ENCODE peak calls at places on chromosomes 13 and 19, in six cellular contexts. O is H54, R is sciatic nerve, H is activated T-cell treated with anti-CD3 and anti-CD28 coated beads for 48 hours, J is omental fat pad, A is cardiac fibroblast. D is an unnamed sample.

GRCh38 chr19:49057636-49058234 is at the start of gene CGB7:
- DNase-seq in O (peak; percentile 70), R (peak; percentile 81), H (peak; percentile 34), J (peak; percentile 43), A (peak; percentile 61), D (no peak)

GRCh38 chr13:33108620-33109019 is 92.4 kb downstream of the KL start:
- DNase-seq in O (no peak), R (no peak), H (no peak), J (no peak), A (peak; percentile 46), D (no peak)

GRCh38 chr19:11264452-11265176 is 2.3 kb upstream of the DOCK6 start:
- DNase-seq in O (no peak), R (no peak), H (no peak), J (no peak), A (no peak), D (no peak)

GRCh38 chr19:34131100-34131499 is 41.2 kb upstream of the LSM14A start:
- DNase-seq in O (no peak), R (no peak), H (no peak), J (no peak), A (no peak), D (no peak)

GRCh38 chr13:40269086-40269485 is 397.4 kb downstream of the FOXO1 start:
- DNase-seq in O (no peak), R (no peak), H (no peak), J (no peak), A (peak; percentile 46), D (no peak)

GRCh38 chr13:73224708-73225107 is 165.9 kb downstream of the KLF5 start:
- DNase-seq in O (no peak), R (no peak), H (no peak), J (no peak), A (no peak), D (peak; percentile 37)

GRCh38 chr19:3404324-3405260 is 38.2 kb downstream of the NFIC start:
- DNase-seq in O (no peak), R (peak; percentile 95), H (no peak), J (peak; percentile 49), A (peak; percentile 93), D (peak; percentile 75)

GRCh38 chr13:99307648-99308339 is 595 bp upstream of the GPR183 start:
- DNase-seq in O (peak; percentile 71), R (no peak), H (peak; percentile 72), J (no peak), A (peak; percentile 62), D (no peak)

GRCh38 chr19:46896076-46896794 is 35.4 kb downstream of the ARHGAP35 start:
- DNase-seq in O (no peak), R (peak; percentile 22), H (no peak), J (no peak), A (no peak), D (no peak)

GRCh38 chr13:90414691-90415596 is 932.5 kb upstream of the MIR17HG start:
- DNase-seq in O (peak; percentile 29), R (no peak), H (no peak), J (no peak), A (peak; percentile 66), D (peak; percentile 73)

GRCh38 chr13:26605845-26606244 is 48.4 kb downstream of the WASF3 start:
- DNase-seq in O (no peak), R (no peak), H (no peak), J (no peak), A (no peak), D (no peak)

GRCh38 chr19:15223649-15224371 is 8.4 kb downstream of the EPHX3 start:
- DNase-seq in O (no peak), R (no peak), H (no peak), J (no peak), A (no peak), D (no peak)

GRCh38 chr13:102203718-102204117 is 198.1 kb downstream of the FGF14 start:
- DNase-seq in O (no peak), R (no peak), H (no peak), J (no peak), A (no peak), D (no peak)

GRCh38 chr13:79519252-79519651 is 38.3 kb downstream of the NDFIP2 start:
- DNase-seq in O (no peak), R (no peak), H (no peak), J (no peak), A (no peak), D (no peak)

GRCh38 chr13:48585456-48585840 is 52.6 kb upstream of the RCBTB2 start:
- DNase-seq in O (no peak), R (peak; percentile 67), H (no peak), J (no peak), A (peak; percentile 88), D (peak; percentile 75)

GRCh38 chr13:90968510-90968909 is 379.0 kb upstream of the MIR17HG start:
- DNase-seq in O (no peak), R (no peak), H (no peak), J (no peak), A (peak; percentile 21), D (peak; percentile 14)

GRCh38 chr13:73900591-73900990 is 233.6 kb downstream of the KLF12 start:
- DNase-seq in O (no peak), R (no peak), H (no peak), J (no peak), A (peak; percentile 12), D (no peak)

GRCh38 chr13:107370036-107370785 is 802.3 kb upstream of the ARGLU1 start:
- DNase-seq in O (peak; percentile 29), R (no peak), H (no peak), J (no peak), A (peak; percentile 59), D (peak; percentile 17)

GRCh38 chr13:43329702-43330101 is 306.3 kb downstream of the DNAJC15 start:
- DNase-seq in O (no peak), R (no peak), H (no peak), J (no peak), A (no peak), D (no peak)

GRCh38 chr13:40629678-40630384 is 36.6 kb downstream of the FOXO1 start:
- DNase-seq in O (no peak), R (no peak), H (no peak), J (no peak), A (no peak), D (no peak)

GRCh38 chr13:47397739-47398138 is 500.9 kb upstream of the HTR2A start:
- DNase-seq in O (no peak), R (no peak), H (no peak), J (no peak), A (peak; percentile 3), D (peak; percentile 5)

GRCh38 chr19:12596927-12597548 is 13.6 kb downstream of the ZNF490 start:
- DNase-seq in O (no peak), R (no peak), H (no peak), J (no peak), A (no peak), D (no peak)

GRCh38 chr13:113584870-113585671 is 518 bp downstream of the TFDP1 start:
- DNase-seq in O (peak; percentile 67), R (peak; percentile 55), H (peak; percentile 30), J (no peak), A (no peak), D (no peak)

GRCh38 chr19:21197589-21198295 is 55.9 kb downstream of the ZNF431 start:
- DNase-seq in O (no peak), R (no peak), H (no peak), J (no peak), A (peak; percentile 36), D (no peak)

GRCh38 chr13:32225494-32225931 is 89.7 kb downstream of the ZAR1L start:
- DNase-seq in O (no peak), R (no peak), H (no peak), J (no peak), A (peak; percentile 28), D (peak; percentile 80)

GRCh38 chr13:36706755-36707154 is 32.9 kb downstream of the SERTM1 start:
- DNase-seq in O (no peak), R (no peak), H (no peak), J (no peak), A (peak; percentile 20), D (no peak)

GRCh38 chr13:114015111-114015551 is 41.3 kb upstream of the C13orf46 start:
- DNase-seq in O (no peak), R (no peak), H (no peak), J (no peak), A (no peak), D (no peak)

GRCh38 chr19:48719263-48720171 is at the start of gene MAMSTR:
- DNase-seq in O (no peak), R (peak; percentile 70), H (no peak), J (no peak), A (no peak), D (no peak)

GRCh38 chr13:71773534-71773933 is 93.5 kb downstream of the DACH1 start:
- DNase-seq in O (no peak), R (no peak), H (no peak), J (no peak), A (no peak), D (no peak)

GRCh38 chr19:5225486-5226345 is 114.9 kb downstream of the PTPRS start:
- DNase-seq in O (no peak), R (no peak), H (peak; percentile 18), J (no peak), A (no peak), D (no peak)

GRCh38 chr13:113901642-113902041 is 37.8 kb upstream of the GAS6 start:
- DNase-seq in O (no peak), R (peak; percentile 17), H (no peak), J (peak; percentile 7), A (no peak), D (no peak)

GRCh38 chr19:48627211-48627864 is 8.0 kb downstream of the SPHK2 start:
- DNase-seq in O (no peak), R (no peak), H (no peak), J (no peak), A (no peak), D (no peak)

GRCh38 chr13:20901668-20902437 is 693 bp downstream of the XPO4 start:
- DNase-seq in O (peak; percentile 30), R (no peak), H (no peak), J (no peak), A (peak; percentile 27), D (no peak)

GRCh38 chr13:21079761-21080730 is 18.7 kb upstream of the LATS2 start:
- DNase-seq in O (peak; percentile 33), R (no peak), H (no peak), J (no peak), A (peak; percentile 84), D (peak; percentile 56)

GRCh38 chr19:43618921-43619261 is 538 bp downstream of the ZNF428 start:
- DNase-seq in O (no peak), R (no peak), H (peak; percentile 44), J (no peak), A (no peak), D (no peak)

GRCh38 chr13:112994781-112995355 is 25.9 kb downstream of the MCF2L start:
- DNase-seq in O (no peak), R (no peak), H (no peak), J (no peak), A (no peak), D (no peak)